ENCODE peak calls at places on chromosomes 11 and 22, in ten cellular contexts. T is heart left ventricle, Q is lung, C is BJ, S is mammary epithelial cell, Z is ovary, D is neural progenitor cell, N is A549, A is epithelial cell of esophagus, L is AG10803. K is an unnamed sample.

GRCh38 chr11:102868359-102868758 is 6.4 kb downstream of the MMP12 start:
- DNase-seq in T (no peak), Q (no peak), C (peak), S (peak), Z (no peak), D (no peak), N (no peak), A (peak), L (peak), K (no peak)

GRCh38 chr11:17746096-17746495 is 11.5 kb downstream of the KCNC1 start:
- DNase-seq in T (no peak), Q (no peak), C (no peak), S (no peak), Z (no peak), D (no peak), N (no peak), A (no peak), L (no peak), K (no peak)

GRCh38 chr22:32325811-32326237 is 31.8 kb upstream of the RFPL3 start:
- DNase-seq in T (no peak), Q (no peak), C (no peak), S (no peak), Z (no peak), D (no peak), N (no peak), A (no peak), L (no peak), K (no peak)

GRCh38 chr11:1549355-1550330 is 22.4 kb downstream of the DUSP8 start:
- DNase-seq in T (no peak), Q (no peak), C (no peak), S (no peak), Z (no peak), D (no peak), N (no peak), A (no peak), L (no peak), K (peak)

GRCh38 chr11:14636119-14636518 is 7.5 kb upstream of the PDE3B start:
- DNase-seq in T (no peak), Q (no peak), C (no peak), S (no peak), Z (no peak), D (no peak), N (no peak), A (no peak), L (no peak), K (no peak)

GRCh38 chr22:48354082-48354481 is 1473.6 kb downstream of the BRD1 start:
- DNase-seq in T (no peak), Q (no peak), C (no peak), S (no peak), Z (no peak), D (no peak), N (peak), A (no peak), L (no peak), K (no peak)

GRCh38 chr11:118157186-118157895 is 4.7 kb upstream of the SCN4B start:
- DNase-seq in T (no peak), Q (no peak), C (no peak), S (no peak), Z (no peak), D (no peak), N (no peak), A (no peak), L (no peak), K (no peak)

GRCh38 chr11:115886111-115886733 is 382.0 kb upstream of the CADM1 start:
- DNase-seq in T (no peak), Q (no peak), C (no peak), S (no peak), Z (no peak), D (no peak), N (no peak), A (no peak), L (no peak), K (no peak)

GRCh38 chr11:5973530-5973929 is 5.2 kb upstream of the OR56A5 start:
- DNase-seq in T (no peak), Q (no peak), C (no peak), S (no peak), Z (no peak), D (no peak), N (no peak), A (no peak), L (no peak), K (no peak)

GRCh38 chr22:36253523-36254490 is 874 bp downstream of the APOL1 start:
- DNase-seq in T (peak), Q (no peak), C (no peak), S (no peak), Z (peak), D (no peak), N (no peak), A (no peak), L (no peak), K (no peak)
- H3K4me3 ChIP-seq in T (peak), Q (peak), C (no peak), S (no peak), Z (peak), D (no peak), N (no peak), A (no peak), L (peak), K (peak)

GRCh38 chr11:70367071-70367470 is 31.3 kb upstream of the CTTN start:
- DNase-seq in T (no peak), Q (no peak), C (no peak), S (no peak), Z (no peak), D (no peak), N (no peak), A (no peak), L (no peak), K (no peak)
- TF ChIP-seq CTCF in T (no peak), Q (no peak), C (no peak), S (no peak), Z (no peak), D (no peak), N (no peak), A (no peak), L (no peak), K (no peak)

DNA sequence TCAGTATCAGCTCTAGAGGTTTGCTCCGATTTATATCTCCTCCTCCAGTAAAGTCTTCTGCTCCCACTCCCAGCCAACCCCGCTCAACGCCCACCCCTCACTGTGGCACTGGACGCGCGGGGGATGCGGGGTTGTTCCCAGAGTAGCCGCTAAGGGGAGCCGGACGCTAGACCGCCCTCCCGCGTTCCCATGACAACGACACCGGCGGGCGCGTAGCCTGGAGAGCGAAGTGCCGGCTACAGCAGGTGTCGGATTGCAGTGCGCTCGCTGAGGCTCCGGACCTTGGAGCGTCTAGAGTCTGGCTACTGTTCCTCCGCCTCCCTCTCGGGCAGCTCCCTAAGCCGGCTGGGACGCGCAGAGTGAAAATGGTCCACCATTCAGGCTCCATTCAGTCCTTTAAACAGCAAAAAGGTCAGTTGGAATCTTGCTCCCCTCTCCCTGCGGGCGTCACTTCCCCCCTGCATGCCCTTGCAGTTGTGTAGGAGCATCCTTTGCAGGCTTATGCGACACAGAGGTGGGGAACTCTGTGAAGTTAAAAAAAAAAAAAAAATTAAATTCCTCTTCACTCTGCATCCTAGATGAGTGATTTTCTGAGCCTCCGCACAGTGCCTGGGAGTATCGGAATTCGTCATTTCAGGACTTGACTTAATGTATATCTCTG is at the start of gene ANO3:
- DNase-seq in T (peak), Q (peak), C (peak), S (peak), Z (no peak), D (peak), N (peak), A (peak), L (peak), K (peak)
- H3K4me3 ChIP-seq in T (peak), Q (no peak), C (peak), S (no peak), Z (no peak), D (peak), N (peak), A (no peak), L (peak), K (peak)

GRCh38 chr11:129380413-129380812 is 4.8 kb downstream of the BARX2 start:
- DNase-seq in T (no peak), Q (no peak), C (no peak), S (no peak), Z (no peak), D (no peak), N (no peak), A (no peak), L (no peak), K (no peak)
- TF ChIP-seq CTCF in T (no peak), Q (no peak), C (no peak), S (no peak), Z (no peak), D (no peak), N (no peak), A (no peak), L (no peak), K (no peak)